ENCODE peak calls at places on chromosome X, in eight cellular contexts. T, I, A, J, H, Z, K and B are unnamed samples.

GRCh38 chrX:44651347-44651746 is 108.7 kb upstream of the FUNDC1 start:
- DNase-seq in Z (no peak), H (no peak), I (peak; percentile 25), J (no peak), A (peak; percentile 3), T (no peak), K (no peak), B (no peak)

GRCh38 chrX:45472968-45473367 is 272.3 kb upstream of the DIPK2B start:
- DNase-seq in I (no peak), T (no peak), J (no peak), K (no peak), Z (peak; percentile 63), A (no peak), H (no peak), B (no peak)

GRCh38 chrX:137432609-137433008 is 133.3 kb upstream of the ZIC3 start:
- DNase-seq in Z (no peak), J (no peak), T (no peak), K (no peak), I (no peak), A (no peak), H (no peak), B (no peak)

GRCh38 chrX:129427267-129427666 is 96.0 kb downstream of the SMARCA1 start:
- DNase-seq in T (no peak), J (no peak), I (no peak), A (peak; percentile 0), K (no peak), Z (no peak), H (no peak), B (no peak)

GRCh38 chrX:78945186-78945912 is at the start of gene P2RY10:
- DNase-seq in I (no peak), J (no peak), Z (no peak), K (no peak), T (no peak), A (no peak), H (no peak), B (peak; percentile 70)

GRCh38 chrX:31969714-31970113 is 897.9 kb upstream of the FTHL17 start:
- DNase-seq in I (no peak), A (no peak), Z (no peak), J (no peak), K (no peak), T (no peak), H (no peak), B (no peak)

GRCh38 chrX:19280636-19281035 is 63.1 kb upstream of the PDHA1 start:
- DNase-seq in T (no peak), I (no peak), Z (no peak), K (no peak), J (no peak), H (no peak), A (no peak), B (no peak)

GRCh38 chrX:57900961-57901360 is 9.3 kb downstream of the ZXDA start:
- DNase-seq in A (no peak), Z (no peak), T (no peak), H (no peak), I (no peak), J (no peak), K (no peak), B (no peak)

GRCh38 chrX:31166832-31167231 is 95.0 kb upstream of the FTHL17 start:
- DNase-seq in A (no peak), I (no peak), K (no peak), H (no peak), J (no peak), Z (no peak), T (no peak), B (no peak)

GRCh38 chrX:110394653-110395052 is 36.0 kb downstream of the RTL9 start:
- DNase-seq in A (no peak), K (peak; percentile 39), I (no peak), T (no peak), J (no peak), Z (no peak), H (no peak), B (no peak)

GRCh38 chrX:10326578-10326977 is 169.8 kb downstream of the CLCN4 start:
- DNase-seq in I (no peak), H (no peak), T (no peak), A (peak; percentile 22), J (no peak), K (no peak), Z (no peak), B (no peak)

GRCh38 chrX:39206746-39207145 is 405.5 kb downstream of the MID1IP1 start:
- DNase-seq in K (no peak), Z (no peak), A (no peak), H (no peak), I (no peak), J (no peak), T (no peak), B (no peak)

GRCh38 chrX:72240976-72241375 is 2.1 kb upstream of the ERCC6L start:
- DNase-seq in T (no peak), A (no peak), J (no peak), I (no peak), K (no peak), H (no peak), Z (no peak), B (no peak)

GRCh38 chrX:97524340-97524739 is 640.6 kb downstream of the RPA4 start:
- DNase-seq in K (no peak), I (no peak), A (no peak), J (no peak), H (no peak), Z (no peak), T (no peak), B (no peak)

GRCh38 chrX:101265869-101266428 is 25.2 kb downstream of the TAF7L start:
- DNase-seq in A (no peak), H (no peak), T (no peak), I (no peak), K (no peak), Z (peak; percentile 8), J (no peak), B (no peak)

GRCh38 chrX:72381439-72382198 is 75.9 kb upstream of the CITED1 start:
- DNase-seq in H (no peak), K (no peak), I (no peak), T (no peak), Z (no peak), J (peak; percentile 39), A (no peak), B (no peak)

GRCh38 chrX:13220916-13221315 is 98.9 kb downstream of the ATXN3L start:
- DNase-seq in A (no peak), T (no peak), K (peak; percentile 32), I (no peak), H (no peak), J (no peak), Z (no peak), B (no peak)

GRCh38 chrX:78997870-78998558 is 52.8 kb downstream of the P2RY10 start:
- DNase-seq in I (no peak), H (no peak), A (no peak), K (no peak), Z (no peak), T (no peak), J (no peak), B (peak; percentile 19)

GRCh38 chrX:102154900-102155805 is 624 bp downstream of the BEX5 start:
- DNase-seq in I (no peak), T (no peak), A (no peak), K (no peak), Z (no peak), J (peak; percentile 21), H (no peak), B (no peak)

DNA sequence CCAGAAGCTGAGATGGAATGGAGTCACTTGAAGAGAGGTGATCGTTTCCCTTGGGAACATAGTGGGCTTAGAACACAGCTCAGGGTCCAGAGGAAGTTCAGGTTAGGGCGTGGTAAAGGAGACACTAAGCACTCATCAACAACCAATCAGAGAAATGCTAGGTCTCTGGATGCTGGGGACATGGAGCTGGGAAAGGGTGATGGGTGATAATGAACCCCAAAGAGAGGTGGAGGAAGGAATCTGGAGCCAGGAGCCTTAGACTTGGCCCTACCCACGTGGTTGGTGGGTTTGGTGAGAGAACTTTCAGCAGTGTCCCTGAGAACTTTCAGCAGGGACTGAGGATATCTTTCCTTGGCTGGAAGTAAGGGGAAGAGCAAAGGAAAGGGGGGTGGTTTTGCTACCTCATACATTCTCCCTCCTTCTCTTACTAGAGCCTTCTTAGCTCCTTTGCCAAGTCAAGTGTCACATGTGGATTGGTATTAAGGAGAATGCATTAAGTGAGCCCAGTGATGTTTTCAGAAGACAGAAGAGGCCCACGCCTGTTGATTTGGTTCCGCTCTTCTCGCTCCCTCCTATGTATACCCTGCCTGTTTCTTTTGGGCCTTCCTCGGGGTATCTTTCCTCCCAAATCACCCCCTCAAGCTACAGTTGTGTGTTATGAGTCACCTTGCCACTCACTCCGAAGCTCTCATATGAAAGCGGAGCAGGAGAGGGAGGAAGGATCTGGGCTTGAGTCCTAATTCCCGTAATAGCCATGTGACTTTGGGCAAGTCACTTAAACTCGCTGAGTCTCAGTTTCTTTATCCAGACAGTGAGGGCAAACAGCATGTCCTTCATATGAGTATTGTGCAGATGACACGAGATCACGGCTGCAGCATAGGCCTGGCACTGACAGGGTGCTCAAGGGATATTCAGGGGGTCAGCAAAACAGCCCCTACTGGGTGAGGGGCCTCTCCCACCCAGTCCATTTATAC is 63.1 kb downstream of the TSC22D3 start:
- DNase-seq in I (peak; percentile 22), A (no peak), H (no peak), J (peak; percentile 68), T (peak; percentile 76), K (peak; percentile 55), Z (no peak), B (no peak)
- H3K4me3 ChIP-seq in I (peak overlapping the region; percentile 74), A (no peak overlapping the region), H (peak overlapping the region; percentile 72), J (peak overlapping the region; percentile 81), T (no peak overlapping the region), K (no peak overlapping the region), Z (no peak overlapping the region), B (no peak overlapping the region)

GRCh38 chrX:139049455-139049854 is 337.9 kb upstream of the FGF13 start:
- DNase-seq in H (no peak), A (no peak), K (no peak), T (no peak), Z (no peak), I (no peak), J (no peak), B (no peak)
- TF ChIP-seq CTCF in H (no peak), A (no peak), K (no peak), T (no peak), Z (no peak), I (no peak), J (no peak), B (no peak)

DNA sequence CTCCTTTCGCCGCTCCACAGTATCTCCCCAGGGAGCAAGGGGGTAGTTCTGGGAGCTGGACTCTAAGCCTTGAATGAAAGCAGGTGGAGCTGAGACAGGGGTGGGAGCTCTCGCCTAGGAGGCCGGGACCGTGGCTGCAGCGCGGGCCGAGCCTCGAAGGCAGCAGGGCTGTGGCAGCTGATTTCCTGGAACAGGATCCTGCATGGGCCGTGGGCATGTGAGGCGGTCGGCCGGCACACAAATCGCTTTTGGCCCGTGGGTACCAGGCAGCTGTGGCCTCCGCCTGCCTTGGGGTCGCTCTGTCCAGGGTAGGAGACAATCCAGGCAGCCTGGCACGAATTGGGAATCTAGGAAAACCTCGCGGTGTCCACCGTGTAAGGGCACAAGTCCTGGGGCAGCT is 981 bp downstream of the FGF16 start:
- DNase-seq in H (no peak), Z (no peak), K (no peak), I (no peak), J (no peak), A (no peak), T (no peak), B (no peak)
- H3K36me3 ChIP-seq in H (no peaks in the 10 kb centered on the region), Z (no peaks in the 10 kb centered on the region), K (no peaks in the 10 kb centered on the region), I (no peaks in the 10 kb centered on the region), J (no peaks in the 10 kb centered on the region), A (no peaks in the 10 kb centered on the region), T (no peaks in the 10 kb centered on the region), B (no peaks in the 10 kb centered on the region)

GRCh38 chrX:47080915-47081236 is 2.6 kb downstream of the RGN start:
- DNase-seq in T (no peak), J (no peak), K (no peak), Z (no peak), A (no peak), H (no peak), I (no peak), B (no peak)

GRCh38 chrX:47080215-47080914 is 2.1 kb downstream of the RGN start:
- DNase-seq in A (no peak), I (no peak), J (no peak), K (no peak), T (no peak), H (no peak), Z (no peak), B (no peak)

GRCh38 chrX:47078129-47079043 is at the start of gene RGN:
- DNase-seq in K (peak; percentile 32), H (no peak), T (no peak), Z (no peak), I (peak; percentile 35), J (no peak), A (no peak), B (no peak)
- H3K4me3 ChIP-seq in K (no peak within 1 kb of the TSS), H (peak within 1 kb of the TSS; percentile 23), T (peak within 1 kb of the TSS; percentile 14), Z (no peak within 1 kb of the TSS), I (peak within 1 kb of the TSS; percentile 70), J (peak within 1 kb of the TSS; percentile 48), A (no peak within 1 kb of the TSS), B (no peak within 1 kb of the TSS)